ENCODE peak calls at places on chromosomes 2 and 18, in eight cellular contexts. R is GM23248, J is MM.1S, T is neural progenitor cell, C is PC-3, G is HCT116, Y is GM23338, I is OCI-LY7. O is an unnamed sample. For H3K36me3 and H3K4me1, the result is how much of the 10 kb centered on the place peaks cover.

GRCh38 chr18:23943903-23944624 is 70.5 kb upstream of the TTC39C start:
- DNase-seq in R (peak), J (no peak), T (no peak), C (no peak), G (no peak), Y (no peak), I (no peak), O (no peak)

GRCh38 chr2:147025611-147026010 is 819.2 kb upstream of the ACVR2A start:
- DNase-seq in R (peak), J (no peak), T (no peak), C (peak), G (no peak), Y (no peak), I (no peak), O (no peak)

GRCh38 chr2:157223624-157224205 is 33.8 kb upstream of the GALNT5 start:
- DNase-seq in R (no peak), J (no peak), T (no peak), C (no peak), G (no peak), Y (no peak), I (no peak), O (no peak)

GRCh38 chr2:236753611-236754010 is 184.0 kb downstream of the ACKR3 start:
- DNase-seq in R (no peak), J (no peak), T (peak), C (peak), G (no peak), Y (no peak), I (peak), O (no peak)

GRCh38 chr2:72613931-72614330 is 211.9 kb downstream of the EXOC6B start:
- DNase-seq in R (no peak), J (no peak), T (no peak), C (no peak), G (no peak), Y (no peak), I (no peak), O (no peak)

GRCh38 chr18:30639361-30639760 is 403.2 kb downstream of the DSC3 start:
- DNase-seq in R (no peak), J (no peak), T (no peak), C (no peak), G (no peak), Y (no peak), I (no peak), O (no peak)

GRCh38 chr2:11336189-11336588 is 8.2 kb downstream of the ROCK2 start:
- DNase-seq in R (no peak), J (no peak), T (no peak), C (no peak), G (no peak), Y (no peak), I (no peak), O (no peak)

GRCh38 chr2:161045726-161046125 is 114.5 kb upstream of the TANK start:
- DNase-seq in R (peak), J (no peak), T (no peak), C (peak), G (no peak), Y (no peak), I (no peak), O (no peak)

GRCh38 chr18:31977270-31977872 is 34.4 kb upstream of the TRAPPC8 start:
- DNase-seq in R (peak), J (peak), T (peak), C (peak), G (peak), Y (peak), I (peak), O (peak)

GRCh38 chr18:47095810-47096209 is 54.5 kb downstream of the HDHD2 start:
- DNase-seq in R (no peak), J (no peak), T (no peak), C (no peak), G (no peak), Y (no peak), I (no peak), O (no peak)

GRCh38 chr2:190607657-190608357 is 41.1 kb upstream of the NAB1 start:
- DNase-seq in R (no peak), J (no peak), T (no peak), C (peak), G (peak), Y (no peak), I (no peak), O (no peak)

GRCh38 chr18:58298251-58299134 is 254.5 kb downstream of the NEDD4L start:
- DNase-seq in R (peak), J (no peak), T (no peak), C (no peak), G (no peak), Y (no peak), I (no peak), O (no peak)

GRCh38 chr18:62759704-62760402 is 44.5 kb downstream of the PHLPP1 start:
- DNase-seq in R (peak), J (no peak), T (no peak), C (peak), G (no peak), Y (peak), I (no peak), O (no peak)

GRCh38 chr2:11177871-11178598 is 22.8 kb downstream of the SLC66A3 start:
- DNase-seq in R (no peak), J (peak), T (no peak), C (no peak), G (no peak), Y (no peak), I (no peak), O (no peak)

GRCh38 chr2:130892793-130893785 is 56.4 kb downstream of the ARHGEF4 start:
- DNase-seq in R (no peak), J (no peak), T (no peak), C (no peak), G (no peak), Y (no peak), I (no peak), O (no peak)

GRCh38 chr2:236171213-236172201 is 3.3 kb upstream of the GBX2 start:
- DNase-seq in R (no peak), J (no peak), T (peak), C (no peak), G (no peak), Y (peak), I (no peak), O (no peak)

GRCh38 chr2:191710411-191710900 is 32.5 kb downstream of the NABP1 start:
- DNase-seq in R (peak), J (no peak), T (no peak), C (peak), G (no peak), Y (no peak), I (no peak), O (no peak)

GRCh38 chr2:59920961-59921360 is 632.5 kb downstream of the BCL11A start:
- DNase-seq in R (no peak), J (no peak), T (no peak), C (no peak), G (no peak), Y (no peak), I (no peak), O (no peak)

GRCh38 chr2:144481666-144482065 is 38.3 kb downstream of the ZEB2 start:
- DNase-seq in R (no peak), J (no peak), T (no peak), C (peak), G (no peak), Y (no peak), I (no peak), O (no peak)

GRCh38 chr2:206520450-206520849 is 77.1 kb downstream of the ADAM23 start:
- DNase-seq in R (no peak), J (no peak), T (peak), C (no peak), G (no peak), Y (no peak), I (no peak), O (no peak)

GRCh38 chr2:240576436-240577205 is 8.3 kb downstream of the RNPEPL1 start:
- DNase-seq in R (no peak), J (no peak), T (no peak), C (no peak), G (no peak), Y (no peak), I (no peak), O (no peak)

GRCh38 chr2:46329803-46330775 is 32.9 kb downstream of the EPAS1 start:
- DNase-seq in R (peak), J (no peak), T (no peak), C (peak), G (no peak), Y (no peak), I (no peak), O (peak)

GRCh38 chr18:45666520-45666919 is 51.2 kb downstream of the SLC14A2 start:
- DNase-seq in R (no peak), J (peak), T (no peak), C (no peak), G (no peak), Y (no peak), I (no peak), O (no peak)

GRCh38 chr2:10132596-10132995 is 10.1 kb downstream of the RRM2 start:
- DNase-seq in R (no peak), J (no peak), T (no peak), C (no peak), G (no peak), Y (no peak), I (no peak), O (no peak)

GRCh38 chr2:95026471-95027368 is 1.2 kb downstream of the MAL start:
- DNase-seq in R (no peak), J (no peak), T (no peak), C (no peak), G (no peak), Y (peak), I (no peak), O (no peak)

GRCh38 chr2:37091873-37092272 is 7.6 kb downstream of the GPATCH11 start:
- DNase-seq in R (no peak), J (peak), T (no peak), C (no peak), G (no peak), Y (no peak), I (peak), O (no peak)
- H3K36me3 ChIP-seq in R (under half), J (under half), T (under half), C (under half), G (under half), Y (under half), I (half or more), O (under half)

GRCh38 chr2:42043789-42044394 is 3.9 kb upstream of the PKDCC start:
- DNase-seq in R (no peak), J (no peak), T (no peak), C (no peak), G (no peak), Y (no peak), I (no peak), O (no peak)
- H3K4me1 ChIP-seq in R (under half), J (under half), T (under half), C (under half), G (under half), Y (under half), I (under half), O (under half)

GRCh38 chr18:74299746-74300145 is 8.0 kb upstream of the CYB5A start:
- DNase-seq in R (peak), J (no peak), T (no peak), C (peak), G (no peak), Y (no peak), I (no peak), O (no peak)

GRCh38 chr18:74303306-74303705 is 11.5 kb upstream of the CYB5A start:
- DNase-seq in R (no peak), J (peak), T (no peak), C (no peak), G (no peak), Y (no peak), I (no peak), O (no peak)

GRCh38 chr18:74299162-74299561 is 7.4 kb upstream of the CYB5A start:
- DNase-seq in R (no peak), J (no peak), T (no peak), C (no peak), G (no peak), Y (no peak), I (no peak), O (no peak)

GRCh38 chr18:74303936-74304335 is 11.7 kb upstream of the C18orf63 start:
- DNase-seq in R (peak), J (no peak), T (no peak), C (peak), G (no peak), Y (no peak), I (no peak), O (no peak)
- TF ChIP-seq EZH2phosphoT487 in R (no peak), J (no peak), T (no peak), C (no peak), G (no peak), Y (no peak), I (no peak), O (no peak)

GRCh38 chr18:79725486-79725885 is 45.9 kb downstream of the CTDP1 start:
- DNase-seq in R (no peak), J (no peak), T (no peak), C (no peak), G (no peak), Y (no peak), I (no peak), O (no peak)
- H3K36me3 ChIP-seq in R (under half), J (under half), T (under half), C (under half), G (under half), Y (under half), I (under half), O (under half)

DNA sequence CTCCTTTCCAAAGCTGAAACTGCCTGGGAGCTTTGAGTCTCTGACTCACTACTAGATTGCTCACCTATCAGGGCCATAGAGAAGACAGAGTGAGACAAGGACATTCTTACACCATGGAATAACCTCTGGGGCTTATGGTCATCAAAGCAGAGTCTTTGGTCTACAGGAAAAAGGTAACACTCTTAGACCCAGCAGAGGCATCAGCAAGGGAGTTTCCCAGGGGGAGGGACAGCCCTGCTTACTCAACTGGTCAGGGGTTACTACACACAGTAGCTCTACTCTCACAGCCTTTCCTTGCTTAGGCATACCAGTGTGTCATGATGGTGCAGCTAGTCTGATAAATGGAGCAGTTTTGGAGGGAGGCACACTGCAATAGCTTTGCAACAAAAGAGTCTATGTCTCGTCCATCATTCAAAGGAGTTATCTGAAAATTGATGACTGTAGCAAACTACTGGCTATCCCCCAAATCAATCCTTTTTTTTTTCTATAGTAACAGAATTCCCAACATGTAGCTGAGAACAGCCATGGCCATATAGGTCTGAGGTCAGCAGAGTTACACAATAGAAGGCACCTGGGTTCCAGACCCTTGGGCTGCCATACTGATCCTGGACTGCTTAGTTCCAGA is 22.4 kb upstream of the CD28 start:
- DNase-seq in R (peak), J (peak), T (no peak), C (peak), G (no peak), Y (no peak), I (no peak), O (peak)
- H3K4me1 ChIP-seq in R (half or more), J (half or more), T (under half), C (under half), G (under half), Y (under half), I (half or more), O (under half)

DNA sequence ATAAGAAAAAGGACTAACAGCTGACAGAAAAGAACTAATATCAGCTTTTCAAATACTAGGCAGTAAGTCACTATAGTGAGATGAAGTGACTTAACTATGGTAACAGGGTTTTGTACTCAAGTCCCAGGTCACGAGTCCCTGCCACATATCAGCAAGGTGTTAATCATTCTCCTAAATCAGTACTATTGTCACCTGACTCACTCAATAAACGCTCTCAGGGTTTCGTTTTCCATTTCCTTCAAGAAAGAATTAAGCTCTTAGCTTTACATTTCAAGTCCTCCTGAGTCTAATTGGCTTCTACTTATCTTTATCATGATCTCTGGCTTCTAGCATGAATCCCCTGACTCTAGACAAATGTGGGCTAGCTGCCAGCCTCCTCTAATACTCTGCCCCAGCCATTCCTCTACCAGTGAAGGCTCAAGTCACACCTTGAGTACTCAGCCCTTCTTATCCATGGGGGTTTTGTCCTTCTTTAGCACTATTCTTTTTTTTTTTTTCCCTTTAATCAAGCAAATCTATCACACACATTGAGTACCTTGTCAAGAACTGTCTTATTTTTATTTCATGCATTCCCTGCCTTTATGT is 20.1 kb downstream of the BUB1 start:
- DNase-seq in R (no peak), J (peak), T (no peak), C (no peak), G (no peak), Y (no peak), I (no peak), O (peak)
- TF ChIP-seq EZH2phosphoT487 in R (no peak), J (no peak), T (no peak), C (no peak), G (no peak), Y (no peak), I (no peak), O (no peak)

GRCh38 chr18:13103366-13103765 is 112.2 kb downstream of the CEP192 start:
- DNase-seq in R (peak), J (no peak), T (no peak), C (peak), G (peak), Y (peak), I (peak), O (no peak)

GRCh38 chr18:13101659-13101992 is 110.5 kb downstream of the CEP192 start:
- DNase-seq in R (no peak), J (no peak), T (no peak), C (no peak), G (no peak), Y (no peak), I (no peak), O (no peak)

GRCh38 chr18:13108330-13108729 is 110.2 kb upstream of the LDLRAD4 start:
- DNase-seq in R (no peak), J (no peak), T (no peak), C (no peak), G (no peak), Y (no peak), I (no peak), O (no peak)

GRCh38 chr18:13107074-13107473 is 111.5 kb upstream of the LDLRAD4 start:
- DNase-seq in R (peak), J (no peak), T (no peak), C (no peak), G (no peak), Y (no peak), I (no peak), O (no peak)

DNA sequence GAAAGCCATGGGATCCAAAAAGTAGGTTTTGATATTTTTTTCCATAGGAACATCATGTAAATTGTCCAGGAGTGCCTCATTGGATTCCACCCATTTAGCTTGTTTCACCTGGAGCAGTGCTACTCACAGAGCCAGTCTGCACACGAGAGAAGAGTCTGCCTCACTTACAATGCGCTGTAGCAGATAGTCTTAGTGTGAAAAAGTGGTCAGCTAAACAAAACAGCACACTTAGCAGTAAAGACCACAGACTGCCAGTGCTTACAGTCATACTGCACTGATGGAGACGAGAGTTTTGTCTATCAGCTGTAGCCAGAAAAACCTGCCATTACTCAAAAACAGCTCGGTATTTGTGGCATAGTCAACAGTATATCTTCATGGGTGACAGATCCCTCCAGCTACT is 113.5 kb upstream of the LDLRAD4 start:
- DNase-seq in R (no peak), J (no peak), T (no peak), C (no peak), G (no peak), Y (no peak), I (no peak), O (no peak)
- H3K36me3 ChIP-seq in R (under half), J (under half), T (under half), C (half or more), G (half or more), Y (under half), I (half or more), O (under half)

GRCh38 chr2:64651590-64651989 is 2.1 kb downstream of the SERTAD2 start:
- DNase-seq in R (no peak), J (no peak), T (no peak), C (no peak), G (no peak), Y (no peak), I (peak), O (peak)

GRCh38 chr2:64654063-64654811 is 524 bp upstream of the SERTAD2 start:
- DNase-seq in R (peak), J (peak), T (peak), C (peak), G (peak), Y (peak), I (peak), O (peak)

GRCh38 chr2:64653174-64654062 is at the start of gene SERTAD2:
- DNase-seq in R (peak), J (peak), T (peak), C (peak), G (no peak), Y (peak), I (peak), O (peak)

GRCh38 chr2:64650722-64651338 is 2.9 kb downstream of the SERTAD2 start:
- DNase-seq in R (no peak), J (peak), T (no peak), C (peak), G (no peak), Y (no peak), I (no peak), O (peak)

GRCh38 chr2:64652231-64653173 is 1.2 kb downstream of the SERTAD2 start:
- DNase-seq in R (peak), J (peak), T (peak), C (peak), G (no peak), Y (peak), I (peak), O (peak)
- H3K4me1 ChIP-seq in R (half or more), J (under half), T (under half), C (half or more), G (half or more), Y (under half), I (half or more), O (under half)

GRCh38 chr2:84556190-84556589 is 39.9 kb downstream of the DNAH6 start:
- DNase-seq in R (no peak), J (no peak), T (no peak), C (peak), G (no peak), Y (no peak), I (no peak), O (no peak)
- TF ChIP-seq EZH2phosphoT487 in R (no peak), J (no peak), T (no peak), C (no peak), G (no peak), Y (no peak), I (no peak), O (no peak)